ENCODE peak calls at places on chromosomes 13 and 19, in six cellular contexts. R, S, B, M, A and J are unnamed samples.

GRCh38 chr13:40458283-40459031 is 208.0 kb downstream of the FOXO1 start:
- DNase-seq in S (no peak), B (no peak), A (no peak), R (no peak), M (no peak), J (no peak)

GRCh38 chr19:50803633-50804419 is 13.6 kb downstream of the ACP4 start:
- DNase-seq in A (no peak), R (no peak), S (no peak), M (no peak), B (peak; percentile 21), J (no peak)

GRCh38 chr19:6116749-6117430 is 6.6 kb upstream of the RFX2 start:
- DNase-seq in R (no peak), S (no peak), M (no peak), A (no peak), B (no peak), J (no peak)

GRCh38 chr13:67416047-67416925 is 186.2 kb upstream of the PCDH9 start:
- DNase-seq in S (peak; percentile 29), B (peak; percentile 64), R (no peak), A (peak; percentile 16), M (no peak), J (peak; percentile 1)

GRCh38 chr19:31301306-31301980 is 47.8 kb downstream of the TSHZ3 start:
- DNase-seq in S (no peak), A (no peak), B (no peak), R (no peak), M (no peak), J (no peak)

GRCh38 chr13:23321534-23322241 is 111.8 kb downstream of the SACS start:
- DNase-seq in M (peak; percentile 31), A (no peak), B (peak; percentile 93), S (peak; percentile 94), R (peak; percentile 32), J (peak; percentile 93)

GRCh38 chr19:30089086-30089665 is 147.1 kb downstream of the URI1 start:
- DNase-seq in B (no peak), R (no peak), S (no peak), A (no peak), M (no peak), J (no peak)

GRCh38 chr19:35342430-35342829 is 5.3 kb upstream of the FFAR1 start:
- DNase-seq in B (no peak), A (no peak), R (no peak), S (no peak), M (no peak), J (no peak)

GRCh38 chr13:21316376-21316775 is 139.9 kb downstream of the MRPL57 start:
- DNase-seq in R (no peak), S (no peak), A (no peak), M (no peak), B (no peak), J (no peak)

GRCh38 chr19:10286803-10287737 is at the start of gene ICAM4:
- DNase-seq in M (peak; percentile 89), R (peak; percentile 84), B (peak; percentile 88), S (peak; percentile 29), A (no peak), J (no peak)
- H3K4me3 ChIP-seq in M (peak within 1 kb of the TSS; percentile 14), R (no peak within 1 kb of the TSS), B (peak within 1 kb of the TSS; percentile 11), S (no peak within 1 kb of the TSS), A (no peak within 1 kb of the TSS), J (no peak within 1 kb of the TSS)

GRCh38 chr19:42032428-42032827 is 37.6 kb downstream of the GRIK5 start:
- DNase-seq in S (no peak), M (no peak), B (peak; percentile 33), A (no peak), R (no peak), J (no peak)

GRCh38 chr19:42030605-42031004 is 36.6 kb upstream of the ATP1A3 start:
- DNase-seq in S (no peak), B (no peak), A (no peak), M (no peak), R (no peak), J (no peak)

GRCh38 chr19:42024622-42025111 is 30.6 kb upstream of the ATP1A3 start:
- DNase-seq in S (peak; percentile 48), R (peak; percentile 64), A (no peak), M (peak; percentile 76), B (peak; percentile 72), J (peak; percentile 90)

GRCh38 chr19:42023943-42024260 is 29.9 kb upstream of the ATP1A3 start:
- DNase-seq in M (no peak), R (no peak), B (no peak), A (no peak), S (no peak), J (no peak)

DNA sequence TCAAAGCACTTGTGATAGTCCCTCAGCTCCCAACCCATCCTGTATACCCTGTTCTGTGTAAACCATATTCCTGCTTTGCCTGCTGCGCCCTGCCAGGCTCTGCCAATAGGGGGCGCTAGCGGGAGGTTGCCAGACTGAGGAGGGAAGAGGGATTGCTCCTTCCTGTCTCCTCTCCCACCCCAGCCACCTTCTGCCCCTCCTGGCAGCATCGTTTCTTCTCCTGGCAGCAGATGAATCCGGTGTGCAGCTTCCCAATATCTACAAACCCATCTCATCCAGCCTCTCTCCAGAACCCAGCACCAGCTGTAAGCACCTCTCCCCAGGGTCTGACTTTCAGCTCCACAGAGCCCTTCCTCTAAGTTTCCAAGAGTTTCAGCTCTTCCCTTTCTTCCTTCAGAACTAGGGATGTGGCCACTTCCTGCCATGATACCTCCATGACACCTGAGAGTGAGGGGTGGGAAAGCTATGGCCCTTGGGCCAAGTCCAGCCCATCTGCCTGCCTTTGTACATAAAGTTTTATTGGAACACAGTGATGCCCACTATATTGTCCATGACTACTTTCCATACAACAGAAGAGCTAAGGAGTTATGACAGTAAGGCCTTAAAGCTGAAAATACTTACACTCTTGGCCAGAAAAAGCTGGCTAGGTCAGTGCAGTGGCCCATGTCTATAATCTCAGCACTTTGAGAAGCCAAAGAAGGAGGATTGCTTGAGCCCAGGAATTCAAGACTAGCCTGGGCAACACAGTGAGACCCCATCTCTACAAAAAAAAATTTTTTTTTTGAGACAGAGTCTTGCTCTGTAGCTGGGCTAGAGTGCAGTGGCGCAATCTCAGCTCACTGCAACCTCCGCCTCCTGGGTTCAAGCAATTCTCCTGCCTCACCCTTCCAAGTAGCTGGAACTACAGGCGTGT is 34.5 kb upstream of the ATP1A3 start:
- DNase-seq in R (no peak), B (no peak), M (no peak), A (no peak), S (no peak), J (no peak)
- TF ChIP-seq CTCF in R (peak; percentile 20), B (peak; percentile 46), M (no peak), A (no peak), S (peak; percentile 34), J (peak; percentile 46)

GRCh38 chr13:51998723-51999471 is 12.4 kb downstream of the ATP7B start:
- DNase-seq in R (no peak), S (no peak), A (no peak), B (no peak), M (no peak), J (no peak)
- H3K4me3 ChIP-seq in R (no peak overlapping the region), S (no peak overlapping the region), A (no peak overlapping the region), B (no peak overlapping the region), M (no peak overlapping the region), J (no peak overlapping the region)

GRCh38 chr19:44689290-44690130 is 9.4 kb upstream of the CEACAM16 start:
- DNase-seq in B (peak; percentile 84), S (peak; percentile 72), R (peak; percentile 73), M (peak; percentile 76), A (peak; percentile 84), J (peak; percentile 59)
- TF ChIP-seq CTCF in B (peak; percentile 88), S (peak; percentile 86), R (peak; percentile 95), M (peak; percentile 95), A (peak; percentile 96), J (peak; percentile 94)

GRCh38 chr19:11451327-11451941 is 16.0 kb downstream of the PRKCSH start:
- DNase-seq in S (no peak), B (no peak), A (no peak), M (no peak), R (no peak), J (no peak)
- H3K4me3 ChIP-seq in S (no peak overlapping the region), B (no peak overlapping the region), A (no peak overlapping the region), M (no peak overlapping the region), R (no peak overlapping the region), J (no peak overlapping the region)

DNA sequence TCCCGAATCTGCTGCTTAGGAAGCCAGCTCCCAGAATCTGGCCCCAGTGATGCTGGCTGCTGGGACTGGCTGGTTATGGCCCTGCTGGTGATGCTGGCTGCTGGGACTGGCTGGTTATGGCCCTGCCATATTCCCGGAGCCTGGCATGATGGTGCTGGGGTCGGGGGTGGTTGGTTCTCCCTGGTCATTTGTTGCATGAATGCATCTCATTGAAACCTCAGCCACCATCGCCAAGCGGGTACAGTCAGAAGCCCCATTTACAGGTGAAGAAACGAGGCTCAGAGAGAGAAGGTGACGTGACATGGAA is 2.1 kb downstream of the PGLYRP1 start:
- DNase-seq in B (no peak), M (no peak), A (no peak), R (no peak), S (no peak), J (no peak)
- TF ChIP-seq CTCF in B (no peak), M (no peak), A (no peak), R (no peak), S (no peak), J (no peak)

GRCh38 chr13:30022256-30022655 is 171.8 kb upstream of the UBL3 start:
- DNase-seq in A (no peak), R (no peak), B (no peak), S (no peak), M (no peak), J (no peak)

GRCh38 chr13:30021611-30022010 is 171.2 kb upstream of the UBL3 start:
- DNase-seq in R (no peak), S (peak; percentile 37), B (no peak), M (no peak), A (no peak), J (peak; percentile 26)

GRCh38 chr13:30025351-30025750 is 174.9 kb upstream of the UBL3 start:
- DNase-seq in B (no peak), S (no peak), R (no peak), M (no peak), A (no peak), J (no peak)

GRCh38 chr13:30020726-30021312 is 170.4 kb upstream of the UBL3 start:
- DNase-seq in B (no peak), A (no peak), S (peak; percentile 57), M (no peak), R (no peak), J (peak; percentile 25)

DNA sequence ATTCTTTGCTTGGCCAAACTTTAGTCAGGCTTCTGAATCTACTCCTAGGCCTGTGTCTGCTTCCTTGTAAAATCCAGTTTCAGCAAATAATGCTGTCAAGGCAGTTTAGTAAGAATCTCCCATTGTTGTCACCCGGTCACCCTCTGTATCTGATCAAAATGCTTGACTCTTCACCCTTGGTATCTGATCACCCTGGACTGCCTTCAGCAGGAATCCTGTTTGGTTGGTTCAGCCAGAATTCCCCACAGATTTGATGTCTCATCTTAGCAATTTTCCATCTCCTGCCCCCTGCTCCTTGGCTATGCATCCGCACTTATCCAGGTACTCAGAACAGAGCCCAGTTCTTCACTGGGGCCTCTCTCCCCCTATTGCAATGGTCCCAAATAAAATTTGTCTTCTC is 172.4 kb upstream of the UBL3 start:
- DNase-seq in M (no peak), R (no peak), A (no peak), S (no peak), B (no peak), J (no peak)
- H3K4me3 ChIP-seq in M (no peak overlapping the region), R (no peak overlapping the region), A (no peak overlapping the region), S (no peak overlapping the region), B (no peak overlapping the region), J (no peak overlapping the region)